ENCODE peak calls at places on chromosomes 6 and 20, in eight cellular contexts. L is head of caudate nucleus; N is substantia nigra; G is T-cell; Q is NCI-H2081; R is activated naive CD4-positive, alpha-beta T cell treated with anti-CD3 and anti-CD28 coated beads for 36 hours; C is pons; V is neural crest cell. F is an unnamed sample.
A peak's percentile ranks its signal among the peaks of the same experiment; 100 is the strongest.

GRCh38 chr20:62258499-62259293 is 20.4 kb downstream of the OSBPL2 start:
- DNase-seq in L (peak; percentile 51), N (no peak), G (no peak), Q (no peak), R (no peak), C (no peak), V (no peak), F (no peak)

GRCh38 chr20:63132715-63133471 is 83.0 kb downstream of the YTHDF1 start:
- DNase-seq in L (peak; percentile 2), N (no peak), G (no peak), Q (no peak), R (no peak), C (no peak), V (no peak), F (no peak)

GRCh38 chr6:152218887-152219286 is 411.4 kb downstream of the ESR1 start:
- DNase-seq in L (no peak), N (no peak), G (no peak), Q (no peak), R (no peak), C (no peak), V (no peak), F (no peak)

GRCh38 chr6:47484616-47485015 is 7.0 kb downstream of the CD2AP start:
- DNase-seq in L (no peak), N (no peak), G (no peak), Q (no peak), R (no peak), C (no peak), V (no peak), F (no peak)

GRCh38 chr6:19525673-19526072 is 311.5 kb upstream of the ID4 start:
- DNase-seq in L (no peak), N (no peak), G (no peak), Q (no peak), R (no peak), C (no peak), V (no peak), F (no peak)

GRCh38 chr6:31300797-31301196 is 28.9 kb upstream of the HLA-C start:
- DNase-seq in L (no peak), N (no peak), G (no peak), Q (no peak), R (no peak), C (no peak), V (no peak), F (no peak)

GRCh38 chr6:89079611-89080213 is 839 bp upstream of the PNRC1 start:
- DNase-seq in L (peak; percentile 61), N (no peak), G (peak; percentile 55), Q (no peak), R (peak; percentile 65), C (peak; percentile 90), V (no peak), F (peak; percentile 29)

GRCh38 chr6:10174761-10175160 is 240.1 kb downstream of the TFAP2A start:
- DNase-seq in L (no peak), N (no peak), G (no peak), Q (no peak), R (no peak), C (no peak), V (no peak), F (no peak)

GRCh38 chr6:15153191-15153590 is 92.7 kb upstream of the JARID2 start:
- DNase-seq in L (no peak), N (no peak), G (no peak), Q (no peak), R (no peak), C (no peak), V (no peak), F (no peak)

GRCh38 chr6:112429226-112429625 is 82.1 kb downstream of the RFPL4B start:
- DNase-seq in L (no peak), N (no peak), G (no peak), Q (no peak), R (no peak), C (no peak), V (no peak), F (no peak)

GRCh38 chr6:157954150-157955117 is 27.2 kb upstream of the SYNJ2 start:
- DNase-seq in L (no peak), N (no peak), G (no peak), Q (no peak), R (no peak), C (peak; percentile 36), V (no peak), F (no peak)

GRCh38 chr6:148907573-148907972 is 160.7 kb downstream of the UST start:
- DNase-seq in L (no peak), N (no peak), G (no peak), Q (no peak), R (no peak), C (no peak), V (no peak), F (no peak)